ENCODE peak calls at places on chromosomes 11 and 22, in ten cellular contexts. One of them, this sample, is unnamed.

GRCh38 chr11:99171330-99171729 is 150.6 kb downstream of the CNTN5 start:
- DNase-seq in amniotic epithelial cell: no peak
- DNase-seq in left cardiac atrium: no peak
- DNase-seq in NCI-H1105: no peak
- DNase-seq in A549: no peak
- DNase-seq in esophagus squamous epithelium: no peak
- DNase-seq in T follicular helper cell: no peak
- DNase-seq in kidney: no peak
- DNase-seq in spleen: no peak
- DNase-seq in AG04450: no peak
- DNase-seq in this sample: no peak

GRCh38 chr11:13249177-13249576 is 28.4 kb upstream of the BMAL1 start:
- DNase-seq in amniotic epithelial cell: peak
- DNase-seq in esophagus squamous epithelium: no peak
- DNase-seq in spleen: no peak
- DNase-seq in AG04450: no peak
- DNase-seq in kidney: no peak
- DNase-seq in left cardiac atrium: no peak
- DNase-seq in T follicular helper cell: no peak
- DNase-seq in NCI-H1105: no peak
- DNase-seq in A549: no peak
- DNase-seq in this sample: no peak

GRCh38 chr11:115739121-115739520 is 234.9 kb upstream of the CADM1 start:
- DNase-seq in esophagus squamous epithelium: no peak
- DNase-seq in AG04450: no peak
- DNase-seq in spleen: no peak
- DNase-seq in T follicular helper cell: no peak
- DNase-seq in amniotic epithelial cell: no peak
- DNase-seq in left cardiac atrium: no peak
- DNase-seq in NCI-H1105: no peak
- DNase-seq in A549: no peak
- DNase-seq in kidney: no peak
- DNase-seq in this sample: no peak

GRCh38 chr11:95863486-95864140 is 60.3 kb downstream of the MTMR2 start:
- DNase-seq in spleen: no peak
- DNase-seq in NCI-H1105: no peak
- DNase-seq in amniotic epithelial cell: peak
- DNase-seq in left cardiac atrium: no peak
- DNase-seq in T follicular helper cell: no peak
- DNase-seq in AG04450: peak
- DNase-seq in esophagus squamous epithelium: no peak
- DNase-seq in kidney: no peak
- DNase-seq in A549: no peak
- DNase-seq in this sample: no peak

GRCh38 chr22:31650391-31650790 is 11.6 kb downstream of the PISD start:
- DNase-seq in esophagus squamous epithelium: no peak
- DNase-seq in kidney: no peak
- DNase-seq in A549: no peak
- DNase-seq in NCI-H1105: no peak
- DNase-seq in T follicular helper cell: no peak
- DNase-seq in amniotic epithelial cell: peak
- DNase-seq in left cardiac atrium: no peak
- DNase-seq in AG04450: peak
- DNase-seq in spleen: no peak
- DNase-seq in this sample: no peak

GRCh38 chr11:3849297-3849874 is 6.1 kb upstream of the STIM1 start:
- DNase-seq in AG04450: no peak
- DNase-seq in esophagus squamous epithelium: no peak
- DNase-seq in NCI-H1105: peak
- DNase-seq in spleen: no peak
- DNase-seq in kidney: no peak
- DNase-seq in T follicular helper cell: peak
- DNase-seq in amniotic epithelial cell: no peak
- DNase-seq in A549: peak
- DNase-seq in left cardiac atrium: no peak
- DNase-seq in this sample: no peak

GRCh38 chr11:1073851-1074243 is 827 bp upstream of the MUC2 start:
- DNase-seq in T follicular helper cell: no peak
- DNase-seq in esophagus squamous epithelium: no peak
- DNase-seq in spleen: peak
- DNase-seq in A549: no peak
- DNase-seq in amniotic epithelial cell: no peak
- DNase-seq in kidney: peak
- DNase-seq in left cardiac atrium: no peak
- DNase-seq in AG04450: no peak
- DNase-seq in NCI-H1105: no peak
- DNase-seq in this sample: peak

GRCh38 chr11:76723548-76723947 is 53.0 kb upstream of the LRRC32 start:
- DNase-seq in kidney: no peak
- DNase-seq in amniotic epithelial cell: no peak
- DNase-seq in esophagus squamous epithelium: no peak
- DNase-seq in T follicular helper cell: no peak
- DNase-seq in A549: no peak
- DNase-seq in spleen: no peak
- DNase-seq in NCI-H1105: no peak
- DNase-seq in left cardiac atrium: no peak
- DNase-seq in AG04450: no peak
- DNase-seq in this sample: no peak

GRCh38 chr11:2902784-2903671 is 17.5 kb upstream of the CDKN1C start:
- DNase-seq in NCI-H1105: no peak
- DNase-seq in amniotic epithelial cell: no peak
- DNase-seq in spleen: peak
- DNase-seq in kidney: no peak
- DNase-seq in AG04450: no peak
- DNase-seq in left cardiac atrium: no peak
- DNase-seq in A549: peak
- DNase-seq in esophagus squamous epithelium: no peak
- DNase-seq in T follicular helper cell: no peak
- DNase-seq in this sample: no peak

GRCh38 chr22:48224332-48224731 is 1461.9 kb downstream of the TBC1D22A start:
- DNase-seq in amniotic epithelial cell: no peak
- DNase-seq in T follicular helper cell: no peak
- DNase-seq in AG04450: no peak
- DNase-seq in A549: no peak
- DNase-seq in kidney: no peak
- DNase-seq in spleen: no peak
- DNase-seq in esophagus squamous epithelium: no peak
- DNase-seq in NCI-H1105: no peak
- DNase-seq in left cardiac atrium: no peak
- DNase-seq in this sample: no peak

GRCh38 chr11:27934830-27935145 is 173.2 kb downstream of the KIF18A start:
- DNase-seq in AG04450: peak
- DNase-seq in kidney: no peak
- DNase-seq in A549: peak
- DNase-seq in spleen: no peak
- DNase-seq in left cardiac atrium: no peak
- DNase-seq in amniotic epithelial cell: peak
- DNase-seq in NCI-H1105: no peak
- DNase-seq in T follicular helper cell: no peak
- DNase-seq in esophagus squamous epithelium: no peak
- DNase-seq in this sample: no peak

GRCh38 chr11:43360361-43361032 is 1.8 kb downstream of the TTC17 start:
- DNase-seq in left cardiac atrium: no peak
- DNase-seq in NCI-H1105: no peak
- DNase-seq in A549: no peak
- DNase-seq in spleen: no peak
- DNase-seq in esophagus squamous epithelium: no peak
- DNase-seq in amniotic epithelial cell: peak
- DNase-seq in kidney: no peak
- DNase-seq in AG04450: no peak
- DNase-seq in T follicular helper cell: no peak
- DNase-seq in this sample: no peak

GRCh38 chr11:113161671-113162589 is 152.5 kb upstream of the TTC12 start:
- DNase-seq in A549: no peak
- DNase-seq in NCI-H1105: peak
- DNase-seq in AG04450: no peak
- DNase-seq in spleen: no peak
- DNase-seq in amniotic epithelial cell: no peak
- DNase-seq in esophagus squamous epithelium: no peak
- DNase-seq in left cardiac atrium: no peak
- DNase-seq in T follicular helper cell: no peak
- DNase-seq in kidney: no peak
- DNase-seq in this sample: no peak

GRCh38 chr11:18907391-18907790 is 31.8 kb downstream of the MRGPRX1 start:
- DNase-seq in AG04450: no peak
- DNase-seq in T follicular helper cell: no peak
- DNase-seq in NCI-H1105: no peak
- DNase-seq in amniotic epithelial cell: no peak
- DNase-seq in kidney: no peak
- DNase-seq in left cardiac atrium: no peak
- DNase-seq in A549: no peak
- DNase-seq in esophagus squamous epithelium: no peak
- DNase-seq in spleen: no peak
- DNase-seq in this sample: no peak

GRCh38 chr11:61963282-61964057 is 4.0 kb downstream of the FTH1 start:
- DNase-seq in AG04450: no peak
- DNase-seq in NCI-H1105: no peak
- DNase-seq in left cardiac atrium: no peak
- DNase-seq in esophagus squamous epithelium: no peak
- DNase-seq in T follicular helper cell: no peak
- DNase-seq in amniotic epithelial cell: peak
- DNase-seq in kidney: peak
- DNase-seq in A549: peak
- DNase-seq in spleen: peak
- DNase-seq in this sample: peak

GRCh38 chr11:103618532-103618931 is 417.9 kb upstream of the DDI1 start:
- DNase-seq in esophagus squamous epithelium: no peak
- DNase-seq in kidney: no peak
- DNase-seq in A549: no peak
- DNase-seq in amniotic epithelial cell: peak
- DNase-seq in NCI-H1105: no peak
- DNase-seq in AG04450: peak
- DNase-seq in T follicular helper cell: no peak
- DNase-seq in left cardiac atrium: no peak
- DNase-seq in spleen: no peak
- DNase-seq in this sample: no peak